ENCODE peak calls at places on chromosomes 7 and 10, in five cellular contexts. I is transverse colon, S is H1, T is A549, Q is K562. F is an unnamed sample.

GRCh38 chr7:98354511-98355249 is 46.2 kb downstream of the BAIAP2L1 start:
- DNase-seq in T (peak; percentile 69), I (peak; percentile 83), Q (no peak), S (peak; percentile 33), F (peak; percentile 77)

GRCh38 chr10:97889461-97890265 is 40.0 kb downstream of the GOLGA7B start:
- DNase-seq in Q (peak; percentile 62), I (no peak), T (peak; percentile 90), S (peak; percentile 68), F (no peak)

GRCh38 chr10:127910464-127910770 is 3.5 kb downstream of the PTPRE start:
- DNase-seq in Q (no peak), S (no peak), I (no peak), T (no peak), F (no peak)

GRCh38 chr10:105502076-105502475 is 861.0 kb downstream of the SORCS3 start:
- DNase-seq in I (no peak), Q (no peak), T (no peak), S (no peak), F (no peak)

GRCh38 chr10:31707578-31708411 is 220.8 kb downstream of the ARHGAP12 start:
- DNase-seq in S (no peak), Q (no peak), T (no peak), I (peak; percentile 40), F (no peak)

GRCh38 chr7:85693326-85693725 is 506.5 kb upstream of the SEMA3D start:
- DNase-seq in Q (no peak), I (no peak), T (no peak), S (no peak), F (no peak)

GRCh38 chr10:46304671-46305429 is 18.1 kb downstream of the ANTXRL start:
- DNase-seq in T (no peak), I (peak; percentile 5), Q (no peak), S (no peak), F (no peak)

GRCh38 chr7:148481965-148482626 is 108.5 kb upstream of the C7orf33 start:
- DNase-seq in S (no peak), Q (no peak), I (no peak), T (no peak), F (no peak)

GRCh38 chr7:33501368-33501767 is 372.0 kb downstream of the BBS9 start:
- DNase-seq in S (no peak), I (no peak), T (no peak), Q (no peak), F (no peak)

GRCh38 chr10:43287056-43288007 is 20.5 kb upstream of the RASGEF1A start:
- DNase-seq in Q (no peak), S (no peak), T (peak; percentile 72), I (peak; percentile 65), F (no peak)

GRCh38 chr7:4270268-4270667 is 411.8 kb upstream of the FOXK1 start:
- DNase-seq in S (no peak), T (no peak), I (no peak), Q (no peak), F (no peak)

GRCh38 chr7:121163699-121164098 is 165.1 kb upstream of the WNT16 start:
- DNase-seq in I (no peak), T (no peak), Q (no peak), S (no peak), F (no peak)

GRCh38 chr10:70440296-70441160 is 953 bp downstream of the NODAL start:
- DNase-seq in T (no peak), S (no peak), I (no peak), Q (peak; percentile 43), F (peak; percentile 66)

GRCh38 chr7:157771-158251 is 34.6 kb upstream of the FAM20C start:
- DNase-seq in Q (no peak), I (no peak), S (no peak), T (no peak), F (no peak)

GRCh38 chr10:53233759-53234158 is 461.2 kb upstream of the MBL2 start:
- DNase-seq in T (no peak), I (no peak), S (no peak), Q (no peak), F (no peak)

GRCh38 chr7:30789334-30789711 is 18.1 kb downstream of the MINDY4 start:
- DNase-seq in T (no peak), I (no peak), S (no peak), Q (no peak), F (no peak)

GRCh38 chr10:49080071-49080470 is 35.3 kb downstream of the VSTM4 start:
- DNase-seq in T (no peak), I (no peak), S (no peak), Q (no peak), F (no peak)

GRCh38 chr7:86991844-86992243 is 67.6 kb downstream of the ELAPOR2 start:
- DNase-seq in T (no peak), Q (no peak), I (no peak), S (no peak), F (no peak)

GRCh38 chr7:91512958-91513357 is 248.7 kb downstream of the FZD1 start:
- DNase-seq in S (no peak), I (no peak), T (no peak), Q (no peak), F (no peak)

GRCh38 chr10:113133497-113133896 is 183.4 kb downstream of the TCF7L2 start:
- DNase-seq in Q (no peak), S (no peak), T (no peak), I (no peak), F (no peak)

GRCh38 chr7:83611776-83612175 is 37.2 kb downstream of the SEMA3E start:
- DNase-seq in S (no peak), Q (no peak), I (no peak), T (no peak), F (no peak)

GRCh38 chr7:37987732-37988131 is 67.3 kb downstream of the EPDR1 start:
- DNase-seq in T (no peak), Q (no peak), I (peak; percentile 43), S (no peak), F (no peak)

GRCh38 chr10:62177111-62177510 is 91.5 kb downstream of the RTKN2 start:
- DNase-seq in I (no peak), S (no peak), T (no peak), Q (no peak), F (no peak)

GRCh38 chr7:97851725-97852124 is 20.5 kb downstream of the ASNS start:
- DNase-seq in Q (no peak), T (no peak), S (no peak), I (no peak), F (no peak)

GRCh38 chr10:52488606-52489485 is 174.8 kb downstream of the DKK1 start:
- DNase-seq in T (no peak), I (no peak), S (no peak), Q (peak; percentile 14), F (no peak)

GRCh38 chr7:18555968-18556367 is 60.4 kb downstream of the HDAC9 start:
- DNase-seq in T (no peak), I (no peak), S (no peak), Q (no peak), F (no peak)

GRCh38 chr7:151459726-151460473 is 20.0 kb upstream of the CRYGN start:
- DNase-seq in S (no peak), T (peak; percentile 61), I (peak; percentile 87), Q (no peak), F (peak; percentile 94)
- TF ChIP-seq EP300 in S (no peak), T (no peak), I (peak; percentile 94), Q (no peak), F (peak; percentile 98)

GRCh38 chr7:36304099-36304425 is 85.6 kb upstream of the ANLN start:
- DNase-seq in S (no peak), T (no peak), Q (no peak), I (no peak), F (peak; percentile 52)

GRCh38 chr7:36305648-36306047 is 84.0 kb upstream of the ANLN start:
- DNase-seq in S (no peak), T (no peak), I (no peak), Q (no peak), F (peak; percentile 15)

GRCh38 chr7:36301914-36302771 is 87.5 kb upstream of the ANLN start:
- DNase-seq in S (no peak), Q (peak; percentile 66), T (no peak), I (no peak), F (peak; percentile 45)

GRCh38 chr7:36305226-36305625 is 84.4 kb upstream of the ANLN start:
- DNase-seq in Q (no peak), I (no peak), T (no peak), S (no peak), F (peak; percentile 38)

DNA sequence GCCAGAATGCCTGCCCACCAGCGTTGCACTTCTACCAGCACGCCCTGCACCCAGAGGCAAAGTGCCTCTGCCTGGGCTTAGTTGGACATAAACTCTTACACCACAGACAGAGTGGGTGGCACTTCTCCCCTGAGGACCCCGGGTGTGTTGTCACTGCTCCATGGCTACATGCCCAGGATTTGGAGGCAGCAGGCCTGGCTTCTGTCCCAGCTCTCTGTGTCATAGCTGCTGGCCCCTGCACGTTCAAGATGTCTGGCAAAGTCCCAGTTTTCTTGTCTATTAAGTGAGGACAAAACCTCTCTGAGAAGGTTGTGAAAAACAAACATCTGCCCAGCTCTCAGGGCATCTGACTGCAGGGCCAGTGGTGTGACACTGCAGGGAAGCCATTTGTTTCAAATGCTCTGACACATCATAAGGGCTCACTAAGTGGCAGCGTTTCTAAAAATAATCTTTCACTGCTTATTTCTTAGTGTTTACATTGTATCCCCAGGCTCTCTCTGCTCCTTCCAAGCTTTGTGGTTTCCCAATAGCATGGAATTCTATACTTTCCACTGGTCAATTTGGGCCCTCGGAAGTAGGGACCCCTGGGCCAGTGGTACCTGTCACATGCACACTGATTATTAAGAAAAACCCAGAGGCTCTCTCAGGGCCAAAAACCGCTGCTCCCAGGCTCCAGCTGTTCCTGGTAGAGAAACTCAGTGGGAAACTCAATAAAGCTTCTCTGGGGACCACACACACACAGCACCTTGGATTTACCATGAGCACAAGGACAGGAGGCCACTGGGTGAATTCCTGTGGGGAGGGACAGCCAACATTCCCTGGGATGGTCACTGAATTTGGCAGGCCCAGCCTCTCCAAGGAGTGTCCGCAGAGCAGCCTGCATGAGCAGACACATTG is 86.2 kb upstream of the ANLN start:
- DNase-seq in S (no peak), Q (no peak), T (peak; percentile 66), I (peak; percentile 54), F (peak; percentile 91)
- TF ChIP-seq EP300 in S (no peak), Q (no peak), T (peak; percentile 74), I (no peak), F (no peak)

GRCh38 chr7:32490127-32490796 is at the start of gene LSM5:
- DNase-seq in T (peak; percentile 72), S (no peak), I (peak; percentile 93), Q (peak; percentile 72), F (peak; percentile 93)
- TF ChIP-seq EP300 in T (no peak), S (no peak), I (no peak), Q (peak; percentile 46), F (no peak)

DNA sequence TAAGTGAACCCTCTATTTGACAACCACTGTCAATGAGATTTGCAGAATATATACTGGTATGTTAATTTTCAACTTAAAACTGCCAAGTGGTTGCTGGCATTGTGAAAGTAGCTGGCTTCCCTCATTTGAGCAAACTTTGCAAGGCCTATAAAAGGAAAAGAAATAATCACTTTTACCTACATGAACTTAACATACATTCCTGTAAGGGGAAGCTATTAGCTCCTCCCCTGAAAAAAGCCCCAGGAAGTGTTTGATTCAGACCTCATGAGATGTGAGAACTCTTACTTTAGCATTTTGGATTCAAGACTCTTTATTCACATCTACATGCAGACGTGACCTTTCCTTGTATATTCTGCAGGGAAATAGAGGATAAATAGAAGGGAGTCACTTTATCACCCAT is 175.6 kb downstream of the OTUD1 start:
- DNase-seq in T (no peak), S (no peak), Q (no peak), I (no peak), F (no peak)
- TF ChIP-seq EP300 in T (no peak), S (no peak), Q (no peak), I (no peak), F (no peak)